ENCODE peak calls at places on chromosome 10, in eight cellular contexts. E is CD8-positive, alpha-beta T cell; X is GM12865; O is stimulated activated CD4-positive, alpha-beta T cell treated with anti-CD3 and anti-CD28 coated beads, TNF-alpha, amount 100 ng/mL, for 4 hours; C is activated CD4-positive, alpha-beta T cell treated with anti-CD3 and anti-CD28 coated beads, Interleukin-2, amount 10 ng/mL, durations not matched to agents 7 days and 5 days; Z is cardiac fibroblast; Q is stimulated activated CD8-positive, alpha-beta memory T cell treated with anti-CD3 and anti-CD28 coated beads, Interleukin-12 subunit alpha, Interleukin-12 subunit beta, amount 100 ng/mL, for 1 hour; B is MV-4-11. F is an unnamed sample.

GRCh38 chr10:80283119-80283518 is 6.3 kb downstream of the MAT1A start:
- DNase-seq in E (no peak), X (no peak), O (no peak), C (no peak), Z (no peak), Q (no peak), B (no peak), F (no peak)

GRCh38 chr10:15419279-15419874 is 48.3 kb upstream of the FAM171A1 start:
- DNase-seq in E (peak; percentile 26), X (peak; percentile 39), O (no peak), C (peak; percentile 36), Z (peak; percentile 67), Q (no peak), B (peak; percentile 0), F (no peak)

GRCh38 chr10:70369498-70370018 is 12.9 kb downstream of the LRRC20 start:
- DNase-seq in E (no peak), X (no peak), O (no peak), C (no peak), Z (no peak), Q (no peak), B (no peak), F (no peak)

GRCh38 chr10:124731551-124731950 is 12.6 kb downstream of the FAM53B start:
- DNase-seq in E (no peak), X (no peak), O (no peak), C (no peak), Z (no peak), Q (no peak), B (no peak), F (no peak)

GRCh38 chr10:7563368-7563767 is 103.4 kb downstream of the ITIH5 start:
- DNase-seq in E (no peak), X (no peak), O (no peak), C (no peak), Z (no peak), Q (no peak), B (peak; percentile 27), F (no peak)

GRCh38 chr10:66836057-66836456 is 89.8 kb upstream of the LRRTM3 start:
- DNase-seq in E (no peak), X (no peak), O (no peak), C (no peak), Z (peak; percentile 75), Q (no peak), B (no peak), F (no peak)

GRCh38 chr10:5809541-5810154 is 3.6 kb downstream of the GDI2 start:
- DNase-seq in E (no peak), X (peak; percentile 38), O (no peak), C (no peak), Z (no peak), Q (no peak), B (no peak), F (no peak)

GRCh38 chr10:17808971-17809841 is at the start of gene MRC1:
- DNase-seq in E (no peak), X (no peak), O (no peak), C (no peak), Z (no peak), Q (no peak), B (no peak), F (no peak)

GRCh38 chr10:47452495-47453434 is 31.1 kb downstream of the ANXA8 start:
- DNase-seq in E (no peak), X (no peak), O (no peak), C (no peak), Z (no peak), Q (no peak), B (no peak), F (no peak)

GRCh38 chr10:113610636-113611601 is 52.9 kb downstream of the NRAP start:
- DNase-seq in E (no peak), X (no peak), O (no peak), C (no peak), Z (no peak), Q (no peak), B (no peak), F (no peak)

GRCh38 chr10:50210876-50211275 is 40.4 kb downstream of the ASAH2 start:
- DNase-seq in E (no peak), X (peak; percentile 20), O (no peak), C (no peak), Z (no peak), Q (no peak), B (no peak), F (no peak)

GRCh38 chr10:108544500-108545120 is 1378.7 kb downstream of the XPNPEP1 start:
- DNase-seq in E (no peak), X (peak; percentile 80), O (no peak), C (peak; percentile 32), Z (peak; percentile 59), Q (no peak), B (peak; percentile 36), F (peak; percentile 28)

GRCh38 chr10:26550774-26551526 is 112.8 kb downstream of the APBB1IP start:
- DNase-seq in E (no peak), X (peak; percentile 85), O (no peak), C (no peak), Z (no peak), Q (no peak), B (no peak), F (no peak)

GRCh38 chr10:128055061-128055868 is 71.0 kb downstream of the MKI67 start:
- DNase-seq in E (no peak), X (no peak), O (no peak), C (no peak), Z (no peak), Q (no peak), B (no peak), F (no peak)

GRCh38 chr10:49737474-49738201 is 24.5 kb downstream of the OGDHL start:
- DNase-seq in E (no peak), X (no peak), O (no peak), C (no peak), Z (no peak), Q (no peak), B (no peak), F (no peak)

F was measured in activated B cell treated with CpG ODN at 0.5 μM for 24 hours.